ENCODE peak calls at places on chromosomes 11 and 22, in nine cellular contexts. D is H9; O is caudate nucleus; E is spleen; R is IMR-90; Z is stomach; A is upper lobe of right lung; G is adrenal gland; T is CD4-positive, alpha-beta memory T cell. Q is an unnamed sample.

GRCh38 chr11:65576867-65577755 is 1.3 kb downstream of the EHBP1L1 start:
- DNase-seq in D (no peak), O (no peak), E (peak), R (peak), Z (peak), A (peak), G (peak), T (no peak), Q (peak)

GRCh38 chr11:1963864-1964263 is 16.7 kb downstream of the MRPL23 start:
- DNase-seq in D (no peak), O (no peak), E (peak), R (no peak), Z (no peak), A (peak), G (no peak), T (no peak), Q (no peak)

GRCh38 chr11:66768088-66768521 is 39.1 kb upstream of the SPTBN2 start:
- DNase-seq in D (no peak), O (no peak), E (no peak), R (peak), Z (no peak), A (no peak), G (no peak), T (no peak), Q (no peak)

GRCh38 chr22:26658671-26659478 is 1.5 kb downstream of the MIAT start:
- DNase-seq in D (peak), O (peak), E (peak), R (peak), Z (peak), A (peak), G (peak), T (peak), Q (no peak)

GRCh38 chr11:10659339-10660216 is 34.0 kb downstream of the IRAG1 start:
- DNase-seq in D (no peak), O (no peak), E (no peak), R (peak), Z (no peak), A (peak), G (peak), T (no peak), Q (no peak)

GRCh38 chr11:41003339-41003992 is 456.0 kb downstream of the LRRC4C start:
- DNase-seq in D (no peak), O (no peak), E (no peak), R (no peak), Z (no peak), A (no peak), G (no peak), T (no peak), Q (no peak)

GRCh38 chr11:124837491-124837856 is 27.8 kb upstream of the ROBO3 start:
- DNase-seq in D (peak), O (no peak), E (no peak), R (peak), Z (no peak), A (no peak), G (no peak), T (no peak), Q (no peak)

GRCh38 chr11:119363874-119364590 is 17.5 kb downstream of the USP2 start:
- DNase-seq in D (no peak), O (peak), E (peak), R (no peak), Z (peak), A (peak), G (peak), T (peak), Q (peak)

GRCh38 chr22:41768420-41768819 is 32.1 kb upstream of the CCDC134 start:
- DNase-seq in D (no peak), O (no peak), E (no peak), R (peak), Z (no peak), A (no peak), G (no peak), T (no peak), Q (no peak)

GRCh38 chr11:119479685-119480275 is 56.8 kb upstream of the THY1 start:
- DNase-seq in D (peak), O (no peak), E (no peak), R (peak), Z (no peak), A (no peak), G (peak), T (no peak), Q (no peak)

GRCh38 chr11:48107188-48107704 is 109.4 kb upstream of the OR4B1 start:
- DNase-seq in D (no peak), O (no peak), E (peak), R (peak), Z (no peak), A (no peak), G (no peak), T (no peak), Q (peak)

GRCh38 chr22:50348058-50348457 is 4.9 kb downstream of the PPP6R2 start:
- DNase-seq in D (no peak), O (no peak), E (peak), R (no peak), Z (no peak), A (no peak), G (no peak), T (no peak), Q (no peak)

GRCh38 chr22:50346415-50346945 is 3.4 kb downstream of the PPP6R2 start:
- DNase-seq in D (no peak), O (no peak), E (no peak), R (no peak), Z (no peak), A (no peak), G (no peak), T (no peak), Q (no peak)

GRCh38 chr22:50343541-50343935 is 411 bp downstream of the PPP6R2 start:
- DNase-seq in D (no peak), O (no peak), E (no peak), R (no peak), Z (no peak), A (no peak), G (no peak), T (no peak), Q (no peak)

GRCh38 chr22:50342651-50343540 is at the start of gene PPP6R2:
- DNase-seq in D (peak), O (peak), E (peak), R (peak), Z (peak), A (peak), G (peak), T (peak), Q (peak)

DNA sequence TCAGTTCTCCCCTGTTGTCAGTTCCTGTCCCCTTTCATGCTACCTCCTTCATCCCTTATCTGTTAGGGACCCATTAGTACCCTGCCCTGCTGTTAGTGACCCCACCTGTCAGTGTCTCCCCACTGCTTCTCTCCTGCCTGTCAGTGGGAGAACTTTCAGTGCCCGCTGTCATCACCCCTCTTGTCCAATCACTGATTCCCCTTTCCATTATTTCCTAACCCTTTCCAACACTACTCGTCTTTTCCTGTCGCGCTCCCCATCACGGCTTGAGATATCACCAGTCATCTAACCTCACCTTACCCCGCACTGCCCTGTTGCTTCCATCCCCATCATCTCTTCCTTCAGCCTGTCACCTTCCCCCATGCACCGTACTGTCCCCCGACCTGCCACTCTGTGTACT is 4.0 kb downstream of the PPP6R2 start:
- DNase-seq in D (no peak), O (no peak), E (no peak), R (no peak), Z (no peak), A (no peak), G (no peak), T (no peak), Q (no peak)
- H3K27ac ChIP-seq in D (no peak), O (no peak), E (no peak), R (no peak), Z (no peak), A (no peak), G (no peak), T (no peak), Q (peak)

GRCh38 chr11:100970273-100971164 is 159.1 kb downstream of the PGR start:
- DNase-seq in D (no peak), O (no peak), E (no peak), R (no peak), Z (no peak), A (no peak), G (no peak), T (no peak), Q (no peak)
- H3K27ac ChIP-seq in D (no peak), O (no peak), E (no peak), R (no peak), Z (no peak), A (no peak), G (no peak), T (no peak), Q (no peak)

GRCh38 chr11:13110145-13110544 is 101.0 kb downstream of the RASSF10 start:
- DNase-seq in D (no peak), O (no peak), E (no peak), R (no peak), Z (no peak), A (no peak), G (no peak), T (no peak), Q (no peak)

GRCh38 chr11:13105237-13105844 is 96.2 kb downstream of the RASSF10 start:
- DNase-seq in D (no peak), O (no peak), E (no peak), R (no peak), Z (peak), A (no peak), G (no peak), T (no peak), Q (no peak)

GRCh38 chr11:13108416-13108815 is 99.3 kb downstream of the RASSF10 start:
- DNase-seq in D (no peak), O (no peak), E (no peak), R (no peak), Z (no peak), A (no peak), G (no peak), T (no peak), Q (no peak)

GRCh38 chr11:13109616-13110015 is 100.5 kb downstream of the RASSF10 start:
- DNase-seq in D (no peak), O (no peak), E (no peak), R (no peak), Z (no peak), A (no peak), G (no peak), T (no peak), Q (no peak)

GRCh38 chr11:13107544-13108044 is 98.5 kb downstream of the RASSF10 start:
- DNase-seq in D (no peak), O (no peak), E (no peak), R (no peak), Z (no peak), A (no peak), G (no peak), T (no peak), Q (no peak)
- H3K27ac ChIP-seq in D (no peak), O (no peak), E (no peak), R (no peak), Z (no peak), A (no peak), G (no peak), T (no peak), Q (no peak)

GRCh38 chr11:72723508-72723907 is 28.7 kb downstream of the ARAP1 start:
- DNase-seq in D (no peak), O (no peak), E (no peak), R (no peak), Z (peak), A (no peak), G (no peak), T (no peak), Q (no peak)
- H3K27ac ChIP-seq in D (no peak), O (no peak), E (no peak), R (no peak), Z (peak), A (peak), G (no peak), T (no peak), Q (no peak)

GRCh38 chr11:114168086-114168448 is 108.6 kb downstream of the ZBTB16 start:
- DNase-seq in D (no peak), O (no peak), E (no peak), R (no peak), Z (no peak), A (no peak), G (no peak), T (no peak), Q (no peak)
- H3K27ac ChIP-seq in D (no peak), O (peak), E (peak), R (no peak), Z (peak), A (peak), G (no peak), T (no peak), Q (peak)

GRCh38 chr11:83161610-83162199 is 4.8 kb downstream of the PCF11 start:
- DNase-seq in D (no peak), O (no peak), E (no peak), R (no peak), Z (no peak), A (no peak), G (no peak), T (no peak), Q (no peak)
- H3K27ac ChIP-seq in D (no peak), O (no peak), E (peak), R (no peak), Z (no peak), A (no peak), G (no peak), T (peak), Q (no peak)

DNA sequence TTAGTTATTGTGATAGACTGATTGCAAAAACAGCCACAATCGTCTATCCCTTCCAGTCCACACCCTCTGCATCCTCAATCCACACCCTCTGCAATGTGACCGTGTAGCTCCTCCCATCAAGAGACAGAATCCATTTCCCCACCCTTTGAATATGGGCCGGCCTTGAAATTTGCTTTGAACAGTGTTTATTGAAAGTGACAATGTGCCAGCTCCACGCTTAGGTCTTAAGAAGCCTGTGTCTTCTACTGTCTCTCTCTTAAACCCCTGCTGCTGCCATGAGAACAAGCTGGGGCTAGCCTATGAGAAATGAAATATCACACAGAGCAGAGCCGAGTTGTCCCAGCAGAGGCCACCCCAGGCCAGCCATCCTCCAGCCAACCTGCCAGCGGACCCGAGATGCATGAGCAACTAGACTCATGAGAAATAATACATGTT is 22.3 kb upstream of the MICAL2 start:
- DNase-seq in D (no peak), O (no peak), E (no peak), R (peak), Z (no peak), A (no peak), G (no peak), T (no peak), Q (peak)
- H3K27ac ChIP-seq in D (no peak), O (no peak), E (peak), R (peak), Z (peak), A (peak), G (no peak), T (no peak), Q (no peak)

GRCh38 chr11:129458278-129458677 is 82.6 kb downstream of the BARX2 start:
- DNase-seq in D (no peak), O (no peak), E (no peak), R (no peak), Z (no peak), A (no peak), G (no peak), T (no peak), Q (no peak)
- H3K27ac ChIP-seq in D (no peak), O (no peak), E (no peak), R (no peak), Z (no peak), A (no peak), G (no peak), T (no peak), Q (no peak)

GRCh38 chr22:49961601-49962011 is 1.0 kb downstream of the PIM3 start:
- DNase-seq in D (peak), O (no peak), E (no peak), R (no peak), Z (no peak), A (no peak), G (no peak), T (no peak), Q (no peak)
- H3K27ac ChIP-seq in D (no peak), O (peak), E (peak), R (peak), Z (peak), A (peak), G (peak), T (peak), Q (peak)

GRCh38 chr22:48443680-48444079 is 1384.0 kb downstream of the BRD1 start:
- DNase-seq in D (no peak), O (no peak), E (peak), R (no peak), Z (no peak), A (no peak), G (no peak), T (no peak), Q (no peak)

GRCh38 chr22:48440673-48441552 is 1386.8 kb downstream of the BRD1 start:
- DNase-seq in D (no peak), O (no peak), E (no peak), R (no peak), Z (no peak), A (no peak), G (no peak), T (no peak), Q (no peak)

GRCh38 chr22:48444320-48445112 is 1383.2 kb downstream of the BRD1 start:
- DNase-seq in D (no peak), O (no peak), E (peak), R (no peak), Z (no peak), A (no peak), G (no peak), T (no peak), Q (no peak)

GRCh38 chr22:48441553-48441850 is 1386.2 kb downstream of the BRD1 start:
- DNase-seq in D (no peak), O (no peak), E (no peak), R (no peak), Z (no peak), A (no peak), G (no peak), T (no peak), Q (no peak)

DNA sequence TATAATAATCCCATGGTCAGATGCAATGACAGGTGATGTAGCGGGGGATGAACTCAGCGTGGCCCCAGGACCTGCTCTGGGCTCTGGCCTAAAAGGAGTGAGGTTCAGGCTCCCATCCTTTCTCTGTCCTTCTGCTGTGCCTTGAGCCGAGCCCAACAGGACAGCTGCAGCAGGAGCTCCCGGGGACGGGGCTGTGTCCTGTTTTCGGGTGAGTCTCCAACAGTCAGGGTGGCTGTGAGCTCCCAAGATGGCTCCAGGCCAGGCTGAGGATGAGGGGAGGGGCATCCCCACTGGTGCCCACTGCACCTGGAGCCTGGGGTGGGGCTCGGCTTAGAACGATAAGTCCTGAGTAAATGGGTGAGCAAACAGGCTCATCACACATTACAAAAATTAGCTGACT is 1385.0 kb downstream of the BRD1 start:
- DNase-seq in D (no peak), O (no peak), E (peak), R (no peak), Z (no peak), A (no peak), G (no peak), T (no peak), Q (no peak)
- H3K27ac ChIP-seq in D (no peak), O (no peak), E (no peak), R (no peak), Z (no peak), A (no peak), G (no peak), T (no peak), Q (no peak)

Q was measured in substantia nigra.